ENCODE peak calls at places on chromosomes 12 and 14, in six cellular contexts. R is activated B cell treated with CpG ODN at 0.5 μM for 24 hours, W is AG09309, L is GM12864, H is Calu3, Y is RWPE1. E is an unnamed sample.

GRCh38 chr12:30507576-30507975 is 188.1 kb downstream of the IPO8 start:
- DNase-seq in Y (no peak), H (no peak), L (no peak), W (no peak), R (no peak), E (no peak)

GRCh38 chr14:29216774-29217232 is 450.2 kb downstream of the FOXG1 start:
- DNase-seq in R (no peak), Y (peak), L (no peak), H (no peak), W (no peak), E (no peak)

GRCh38 chr12:128974881-128975280 is 121.6 kb downstream of the GLT1D1 start:
- DNase-seq in L (no peak), R (no peak), Y (no peak), W (no peak), H (no peak), E (no peak)

GRCh38 chr14:79378020-79378419 is 833.3 kb downstream of the DIO2 start:
- DNase-seq in R (no peak), L (no peak), H (no peak), W (no peak), Y (no peak), E (no peak)

GRCh38 chr12:112419269-112420133 is 754 bp downstream of the PTPN11 start:
- DNase-seq in H (peak), L (no peak), W (peak), R (no peak), Y (peak), E (peak)

GRCh38 chr14:60355768-60356167 is 106.7 kb downstream of the PPM1A start:
- DNase-seq in L (no peak), W (no peak), Y (no peak), H (no peak), R (no peak), E (no peak)

GRCh38 chr14:49984419-49984818 is 91.5 kb downstream of the ARF6 start:
- DNase-seq in Y (no peak), L (no peak), H (no peak), W (no peak), R (no peak), E (no peak)

GRCh38 chr14:89349196-89350008 is 67.6 kb downstream of the FOXN3 start:
- DNase-seq in Y (no peak), H (no peak), W (no peak), R (no peak), L (no peak), E (peak)

GRCh38 chr12:79874665-79875064 is 60.2 kb downstream of the PPP1R12A start:
- DNase-seq in L (no peak), W (no peak), H (no peak), Y (no peak), R (no peak), E (no peak)

GRCh38 chr12:38878986-38879385 is 26.4 kb downstream of the CPNE8 start:
- DNase-seq in H (no peak), L (no peak), W (no peak), Y (no peak), R (no peak), E (no peak)

GRCh38 chr14:63510538-63510937 is 32.6 kb downstream of the PPP2R5E start:
- DNase-seq in W (no peak), H (no peak), L (peak), R (no peak), Y (no peak), E (no peak)

GRCh38 chr14:49769171-49769570 is 1.2 kb downstream of the KLHDC2 start:
- DNase-seq in Y (peak), L (no peak), R (no peak), H (peak), W (no peak), E (no peak)

GRCh38 chr14:68468437-68469207 is 324.2 kb downstream of the ZFP36L1 start:
- DNase-seq in Y (peak), W (no peak), L (no peak), R (no peak), H (peak), E (no peak)

GRCh38 chr14:45253754-45254300 is 825 bp upstream of the MIS18BP1 start:
- DNase-seq in Y (peak), H (peak), W (no peak), R (no peak), L (no peak), E (no peak)

GRCh38 chr12:42130670-42131402 is 13.8 kb downstream of the GXYLT1 start:
- DNase-seq in R (no peak), W (no peak), Y (no peak), L (no peak), H (no peak), E (no peak)

GRCh38 chr14:73026845-73027542 is at the start of gene ZFYVE1:
- DNase-seq in Y (peak), R (peak), W (peak), L (peak), H (peak), E (peak)

GRCh38 chr12:4825139-4825858 is 84.4 kb upstream of the KCNA1 start:
- DNase-seq in W (no peak), H (no peak), L (no peak), R (no peak), Y (no peak), E (no peak)

GRCh38 chr12:50637870-50638481 is 125.9 kb upstream of the ATF1 start:
- DNase-seq in W (no peak), L (no peak), H (no peak), R (no peak), Y (peak), E (no peak)

GRCh38 chr12:34605955-34606748 is 583.9 kb downstream of the ALG10 start:
- DNase-seq in L (no peak), Y (no peak), R (peak), W (no peak), H (no peak), E (no peak)

GRCh38 chr14:91649930-91650329 is 82.0 kb downstream of the CATSPERB start:
- DNase-seq in H (peak), Y (peak), R (no peak), W (peak), L (peak), E (no peak)

GRCh38 chr12:56046027-56046780 is 4.5 kb downstream of the RPS26 start:
- DNase-seq in Y (no peak), R (no peak), W (no peak), L (no peak), H (no peak), E (no peak)

GRCh38 chr12:12505544-12506501 is 56.8 kb downstream of the DUSP16 start:
- DNase-seq in L (peak), H (no peak), Y (no peak), R (no peak), W (peak), E (no peak)

GRCh38 chr14:71688576-71688975 is 243.7 kb upstream of the RGS6 start:
- DNase-seq in R (no peak), Y (peak), H (no peak), W (no peak), L (no peak), E (no peak)

GRCh38 chr14:67010602-67011001 is 178.6 kb upstream of the GARIN2 start:
- DNase-seq in R (no peak), W (no peak), L (no peak), Y (no peak), H (no peak), E (no peak)

GRCh38 chr14:83816755-83817154 is 1713.2 kb upstream of the FLRT2 start:
- DNase-seq in W (no peak), H (no peak), R (no peak), Y (no peak), L (no peak), E (peak)

GRCh38 chr12:63276537-63277365 is 125.8 kb upstream of the AVPR1A start:
- DNase-seq in R (no peak), W (no peak), L (no peak), H (peak), Y (peak), E (peak)

GRCh38 chr12:126389215-126389841 is 1324.1 kb downstream of the AACS start:
- DNase-seq in Y (peak), W (peak), R (no peak), L (no peak), H (no peak), E (no peak)

GRCh38 chr12:117300131-117300530 is 61.3 kb downstream of the NOS1 start:
- DNase-seq in R (no peak), L (no peak), Y (no peak), H (no peak), W (no peak), E (no peak)

GRCh38 chr12:123450636-123451035 is 7.3 kb upstream of the SNRNP35 start:
- DNase-seq in L (no peak), W (no peak), R (no peak), H (no peak), Y (no peak), E (no peak)

GRCh38 chr12:84995646-84996045 is 40.4 kb downstream of the TSPAN19 start:
- DNase-seq in W (no peak), H (no peak), R (no peak), Y (peak), L (no peak), E (no peak)

GRCh38 chr14:75554482-75554881 is 23.9 kb upstream of the FLVCR2 start:
- DNase-seq in W (no peak), H (peak), L (no peak), R (no peak), Y (peak), E (no peak)

GRCh38 chr12:11834925-11835324 is 185.5 kb downstream of the ETV6 start:
- DNase-seq in H (no peak), R (no peak), W (no peak), L (no peak), Y (no peak), E (no peak)

GRCh38 chr12:93201990-93202389 is 175.7 kb upstream of the NUDT4 start:
- DNase-seq in L (no peak), W (no peak), H (no peak), R (no peak), Y (no peak), E (no peak)

GRCh38 chr14:61872452-61872851 is 110.2 kb downstream of the SNAPC1 start:
- DNase-seq in W (no peak), H (no peak), L (peak), R (no peak), Y (no peak), E (no peak)

GRCh38 chr14:90759370-90760054 is 56.7 kb downstream of the TTC7B start:
- DNase-seq in W (no peak), H (no peak), L (no peak), Y (no peak), R (no peak), E (no peak)

GRCh38 chr14:24431569-24432258 is 2.0 kb downstream of the KHNYN start:
- DNase-seq in W (peak), Y (peak), H (peak), L (peak), R (peak), E (peak)

GRCh38 chr12:125015680-125016310 is 22.4 kb downstream of the BRI3BP start:
- DNase-seq in Y (no peak), W (no peak), H (no peak), R (no peak), L (no peak), E (no peak)

GRCh38 chr12:46557539-46558373 is 185.2 kb upstream of the SLC38A2 start:
- DNase-seq in W (peak), L (no peak), Y (no peak), H (no peak), R (no peak), E (no peak)

GRCh38 chr14:93543766-93544165 is 113.0 kb downstream of the UNC79 start:
- DNase-seq in Y (no peak), L (no peak), R (no peak), W (peak), H (no peak), E (no peak)
- TF ChIP-seq CTCF in Y (peak), L (peak), R (no peak), W (peak), H (no peak), E (peak)

DNA sequence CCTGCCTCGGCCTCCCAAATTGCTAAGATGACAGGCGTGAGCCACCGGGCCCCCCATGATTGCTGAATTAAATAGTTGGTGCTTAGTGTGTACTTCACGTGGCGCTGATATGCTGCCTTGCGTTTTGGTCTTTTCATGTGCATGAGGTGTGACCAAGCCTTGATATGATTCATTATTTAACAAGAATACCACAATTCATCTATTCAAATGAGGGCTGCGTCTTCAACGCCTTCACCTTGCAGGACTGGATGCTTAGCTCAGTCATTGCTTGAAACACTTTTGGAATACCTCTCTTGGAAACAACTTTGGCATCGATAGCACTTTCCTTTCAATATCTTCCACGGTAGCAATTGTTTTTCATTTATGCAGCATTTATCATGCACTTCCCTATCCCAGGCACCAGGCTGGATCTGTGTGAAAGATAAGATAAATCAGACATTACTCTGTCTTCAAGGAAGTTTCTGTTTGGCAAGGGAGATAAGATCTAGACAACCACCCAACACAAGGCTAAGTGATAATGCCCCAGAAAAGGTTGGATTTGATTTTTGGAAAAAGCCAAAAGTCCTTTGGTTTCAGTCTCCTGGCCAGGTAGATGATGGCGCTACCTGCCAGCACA is 1.3 kb upstream of the TEAD4 start:
- DNase-seq in W (no peak), Y (no peak), L (no peak), R (no peak), H (no peak), E (no peak)
- TF ChIP-seq CTCF in W (no peak), Y (no peak), L (no peak), R (no peak), H (no peak), E (no peak)

DNA sequence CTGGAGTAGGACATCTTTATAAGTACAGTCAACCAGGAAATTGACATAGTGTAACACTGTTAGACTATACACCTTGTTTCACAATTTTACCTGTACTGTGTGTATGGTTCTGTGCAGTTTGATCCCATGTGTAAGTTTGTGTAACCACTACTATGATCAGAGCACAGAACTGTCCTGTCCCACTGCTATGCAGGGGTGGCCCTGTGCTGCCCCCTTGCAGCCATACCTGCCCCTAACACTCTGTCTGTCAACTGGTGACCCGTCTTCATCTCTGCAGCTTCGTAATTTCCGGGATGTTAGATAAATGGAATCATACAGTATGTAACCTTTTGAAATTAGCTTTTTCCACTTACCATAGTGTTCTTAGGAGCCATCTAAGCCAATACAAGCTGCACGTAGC is 58.7 kb upstream of the RD3L start:
- DNase-seq in R (no peak), Y (no peak), H (no peak), W (no peak), L (no peak), E (peak)
- TF ChIP-seq CTCF in R (no peak), Y (no peak), H (no peak), W (no peak), L (peak), E (peak)

GRCh38 chr12:52050771-52051541 is at the start of gene NR4A1:
- DNase-seq in H (peak), L (peak), Y (peak), R (peak), W (peak), E (peak)
- TF ChIP-seq CTCF in H (no peak), L (peak), Y (no peak), R (no peak), W (no peak), E (no peak)

DNA sequence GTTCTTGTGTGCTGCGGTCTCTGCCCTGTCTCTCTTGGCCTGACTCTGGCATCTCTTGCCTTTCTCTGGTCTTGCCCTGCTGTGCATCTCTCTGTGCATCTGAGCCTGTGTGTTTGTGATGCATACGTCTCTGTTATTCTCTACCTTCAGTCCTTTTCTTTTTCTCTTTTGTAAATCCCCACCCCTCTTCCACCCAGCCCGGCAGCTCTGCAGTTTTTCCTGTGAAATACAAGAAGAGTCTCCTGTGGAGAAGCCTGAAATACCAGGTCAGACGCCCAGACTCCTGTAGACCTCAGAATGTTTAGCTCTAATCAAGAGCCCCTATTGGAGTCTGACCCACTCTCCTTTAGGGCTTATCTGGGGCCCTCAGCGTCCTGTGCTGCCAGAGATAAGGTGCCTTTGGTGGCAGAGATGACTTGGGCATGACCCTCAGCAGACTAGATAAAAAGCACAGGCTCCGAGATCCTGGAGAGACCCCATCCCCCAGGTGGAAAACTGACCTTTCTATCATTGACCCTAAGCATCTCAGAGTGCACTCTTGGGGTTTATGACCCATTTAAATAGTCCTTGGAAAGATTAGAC is 167.5 kb upstream of the SRRM4 start:
- DNase-seq in R (no peak), Y (no peak), W (no peak), H (no peak), L (no peak), E (no peak)
- TF ChIP-seq CTCF in R (no peak), Y (no peak), W (no peak), H (no peak), L (no peak), E (no peak)

DNA sequence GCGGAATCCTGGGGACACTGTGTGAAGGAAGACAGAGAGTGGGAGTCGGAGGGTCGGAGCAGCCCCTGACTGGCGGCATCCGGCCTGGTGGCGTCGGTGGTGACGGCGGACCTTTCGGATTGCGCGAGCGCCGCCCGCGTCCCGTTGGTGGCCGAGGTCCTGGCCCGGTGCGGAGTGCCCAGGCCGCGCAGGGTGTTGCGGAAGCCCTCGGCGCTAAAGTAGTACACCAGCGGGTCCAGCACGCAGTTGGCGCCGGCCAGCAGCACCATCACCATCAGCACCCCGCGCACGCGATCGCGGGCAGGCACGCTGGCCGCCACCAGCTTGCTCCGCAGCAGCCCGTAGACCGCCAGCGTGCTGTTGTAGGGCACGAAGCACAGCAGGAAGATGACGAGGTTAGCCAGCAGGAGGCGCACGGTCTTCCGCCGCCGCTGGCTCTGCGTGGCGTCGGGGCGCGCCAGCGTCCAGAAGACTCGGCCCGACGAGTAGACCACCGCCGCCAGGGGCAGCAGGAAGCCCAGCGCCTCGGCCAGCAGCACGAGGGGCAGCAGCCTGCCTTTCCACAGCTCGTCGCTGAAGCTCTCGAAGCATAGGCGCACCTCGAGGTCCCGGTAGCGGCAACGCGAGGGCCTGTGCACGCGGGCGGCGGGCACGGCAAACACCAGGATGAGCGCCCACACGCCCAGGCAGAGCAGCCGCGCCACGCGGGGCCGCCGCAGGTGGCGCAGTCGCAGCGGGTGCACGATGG is 13.1 kb upstream of the CHD4 start:
- DNase-seq in R (peak), Y (no peak), L (no peak), W (no peak), H (no peak), E (peak)
- TF ChIP-seq CTCF in R (no peak), Y (no peak), L (no peak), W (peak), H (no peak), E (peak)

DNA sequence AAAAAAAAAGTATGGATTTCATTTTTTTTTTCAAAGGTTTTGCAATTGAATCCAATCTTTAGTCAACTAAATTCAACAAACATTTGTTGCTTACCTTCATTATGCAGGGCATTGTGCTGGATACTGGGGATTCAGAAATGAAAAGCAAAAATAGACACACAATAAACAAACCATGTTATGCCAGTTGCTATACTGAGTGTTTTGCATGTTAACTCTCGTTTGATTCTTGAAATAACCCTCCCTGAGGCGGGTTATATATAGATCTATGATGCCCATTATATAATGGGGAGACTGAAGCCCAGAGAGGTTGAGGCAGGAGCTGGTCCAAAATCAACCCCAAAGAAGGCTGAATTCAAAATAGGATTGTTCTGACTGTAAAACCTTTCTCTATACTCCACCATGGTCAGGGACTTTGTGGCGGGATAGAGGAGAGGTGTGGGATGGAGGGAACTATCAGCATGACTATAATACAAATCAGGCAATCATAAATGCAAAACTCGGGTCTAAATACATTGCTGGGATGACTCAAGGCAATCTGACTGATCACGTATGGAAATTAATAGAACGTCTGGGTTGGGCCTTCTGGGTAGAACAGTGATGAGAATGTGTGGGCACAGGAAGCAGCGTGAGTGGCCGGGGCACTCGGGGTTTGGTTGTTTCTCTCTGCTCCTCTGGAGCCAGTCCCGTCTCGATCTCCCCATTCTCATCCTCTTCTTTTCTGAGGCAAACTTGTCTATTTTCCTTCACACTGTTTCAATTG is 485.6 kb downstream of the VRK1 start:
- DNase-seq in H (no peak), L (no peak), W (no peak), Y (no peak), R (no peak), E (no peak)
- TF ChIP-seq CTCF in H (no peak), L (no peak), W (no peak), Y (no peak), R (no peak), E (no peak)

GRCh38 chr14:100471451-100472093 is 115.6 kb downstream of the BEGAIN start:
- DNase-seq in H (peak), Y (no peak), L (no peak), R (no peak), W (no peak), E (no peak)
- TF ChIP-seq CTCF in H (no peak), Y (no peak), L (no peak), R (no peak), W (no peak), E (no peak)